ENCODE peak calls at places on chromosomes 7 and 10, in eight cellular contexts. K is SK-N-SH, U is PC-9, O is GM23248, M is fibroblast of lung, E is OCI-LY7, I is mammary epithelial cell, Z is PC-3. G is an unnamed sample.
A peak's percentile ranks its signal among the peaks of the same experiment; 100 is the strongest.

GRCh38 chr10:92024700-92025099 is 101.1 kb downstream of the BTAF1 start:
- DNase-seq in K (no peak), U (no peak), O (peak; percentile 19), M (peak; percentile 70), E (no peak), I (no peak), Z (no peak), G (no peak)

GRCh38 chr10:72275351-72276012 is 1.8 kb downstream of the DDIT4 start:
- DNase-seq in K (no peak), U (no peak), O (no peak), M (no peak), E (peak; percentile 49), I (peak; percentile 61), Z (no peak), G (no peak)

GRCh38 chr7:133668296-133669060 is 415.6 kb downstream of the EXOC4 start:
- DNase-seq in K (no peak), U (no peak), O (peak; percentile 26), M (no peak), E (no peak), I (no peak), Z (peak; percentile 17), G (no peak)

GRCh38 chr7:78912781-78913180 is 540.7 kb downstream of the MAGI2 start:
- DNase-seq in K (no peak), U (no peak), O (peak; percentile 44), M (peak; percentile 10), E (no peak), I (no peak), Z (peak; percentile 29), G (no peak)

GRCh38 chr7:25642849-25643248 is 414.6 kb upstream of the NPVF start:
- DNase-seq in K (no peak), U (no peak), O (peak; percentile 3), M (no peak), E (no peak), I (peak; percentile 4), Z (no peak), G (no peak)

GRCh38 chr7:143492043-143492471 is 14.4 kb downstream of the TAS2R41 start:
- DNase-seq in K (no peak), U (peak; percentile 70), O (peak; percentile 91), M (peak; percentile 80), E (no peak), I (peak; percentile 66), Z (peak; percentile 30), G (no peak)

GRCh38 chr7:71824356-71824755 is 587.8 kb downstream of the CALN1 start:
- DNase-seq in K (no peak), U (no peak), O (peak; percentile 1), M (peak; percentile 87), E (no peak), I (no peak), Z (no peak), G (no peak)

GRCh38 chr10:71575934-71576801 is 143.4 kb downstream of the C10orf105 start:
- DNase-seq in K (peak; percentile 58), U (no peak), O (no peak), M (no peak), E (no peak), I (no peak), Z (no peak), G (no peak)

GRCh38 chr10:76244061-76244686 is 812.8 kb downstream of the LRMDA start:
- DNase-seq in K (no peak), U (no peak), O (no peak), M (no peak), E (no peak), I (no peak), Z (no peak), G (no peak)

DNA sequence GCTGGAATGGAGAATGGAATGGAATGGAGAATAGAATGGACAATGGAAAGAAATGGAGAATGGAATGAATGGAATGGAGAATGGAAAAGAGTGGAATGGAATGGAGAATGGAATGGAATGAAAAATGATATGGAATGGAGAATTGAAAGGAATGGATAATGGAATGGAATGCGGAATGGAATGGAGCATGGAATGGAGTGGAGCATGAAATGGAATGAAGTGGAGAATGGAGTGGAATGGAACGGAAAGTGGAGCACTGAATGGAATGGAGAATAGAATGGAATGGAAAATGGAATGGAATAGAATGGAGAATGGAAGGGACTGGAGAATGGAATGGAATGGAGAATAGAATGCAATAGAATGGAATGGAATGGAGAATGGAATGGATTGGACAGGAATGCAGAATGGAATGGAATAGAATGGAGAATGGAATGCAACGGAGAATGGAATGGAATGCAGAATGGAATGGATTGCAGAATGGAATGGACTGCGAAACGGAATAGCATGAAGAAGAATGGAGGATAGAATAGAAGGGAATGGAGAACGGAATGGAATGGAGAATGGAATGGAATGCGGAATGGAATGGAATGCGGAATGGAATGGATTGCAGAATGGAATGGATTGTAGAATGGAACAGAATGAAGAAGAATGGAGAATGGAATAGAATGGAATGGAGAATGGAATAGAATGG is 89.4 kb downstream of the NSUN6 start:
- DNase-seq in K (no peak), U (no peak), O (no peak), M (no peak), E (no peak), I (no peak), Z (no peak), G (no peak)
- H3K9me3 ChIP-seq in K (peaks cover 6% of the 10 kb centered on the region), U (no peaks in the 10 kb centered on the region), O (no peaks in the 10 kb centered on the region), M (no peaks in the 10 kb centered on the region), E (peaks cover 13% of the 10 kb centered on the region), I (peaks cover 16% of the 10 kb centered on the region), Z (no peaks in the 10 kb centered on the region), G (no peaks in the 10 kb centered on the region)

DNA sequence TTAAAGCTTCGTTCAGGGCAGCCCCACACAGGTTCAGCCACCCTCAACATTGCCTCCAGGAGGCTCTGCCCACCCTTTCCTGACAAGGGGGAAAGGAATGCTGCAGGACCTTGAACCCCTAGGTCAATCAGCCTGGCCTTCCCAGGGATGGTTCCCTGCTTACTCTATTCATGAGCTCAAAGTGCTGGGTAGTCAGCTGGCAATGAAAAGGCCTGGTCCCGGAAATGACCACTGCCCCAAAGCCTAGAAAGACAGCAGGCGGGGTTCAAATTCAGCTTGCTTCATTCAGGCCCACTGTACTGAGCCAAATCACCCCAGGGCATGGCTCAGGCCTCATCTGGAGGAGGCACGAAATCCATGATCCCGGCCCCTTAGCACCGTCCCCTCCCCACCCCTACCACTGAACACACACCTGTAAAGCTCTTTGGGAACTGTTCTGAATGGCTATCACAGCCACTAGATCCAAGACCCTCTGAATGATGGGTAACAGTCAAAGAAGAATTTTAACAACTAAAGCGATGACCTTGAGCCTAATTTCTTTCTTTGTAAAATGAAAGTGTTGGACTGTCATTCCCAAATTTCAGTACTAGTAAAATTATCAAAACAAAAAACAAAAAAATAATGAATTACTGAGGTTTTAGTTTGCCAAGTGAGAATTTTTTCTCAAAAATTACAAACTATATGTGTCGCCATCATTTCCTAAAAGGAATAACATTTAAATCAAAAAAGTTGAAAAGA is 1.0 kb downstream of the URGCP start:
- DNase-seq in K (peak; percentile 72), U (peak; percentile 95), O (peak; percentile 63), M (peak; percentile 9), E (no peak), I (peak; percentile 56), Z (peak; percentile 63), G (no peak)
- H2AFZ ChIP-seq in K (peak overlapping the region; percentile 65), U (peak overlapping the region; percentile 76), O (peak overlapping the region; percentile 80), M (no peak overlapping the region), E (no peak overlapping the region), I (peak overlapping the region; percentile 73), Z (peak overlapping the region; percentile 69), G (peak overlapping the region; percentile 48)

GRCh38 chr7:158167373-158167772 is 420.2 kb downstream of the PTPRN2 start:
- DNase-seq in K (no peak), U (no peak), O (no peak), M (no peak), E (no peak), I (no peak), Z (no peak), G (no peak)

GRCh38 chr7:158161194-158161593 is 426.4 kb downstream of the PTPRN2 start:
- DNase-seq in K (no peak), U (no peak), O (no peak), M (no peak), E (no peak), I (no peak), Z (no peak), G (no peak)

GRCh38 chr7:158165711-158166110 is 421.9 kb downstream of the PTPRN2 start:
- DNase-seq in K (no peak), U (no peak), O (no peak), M (no peak), E (no peak), I (no peak), Z (no peak), G (no peak)

GRCh38 chr7:158164101-158165095 is 423.2 kb downstream of the PTPRN2 start:
- DNase-seq in K (no peak), U (no peak), O (no peak), M (no peak), E (no peak), I (no peak), Z (no peak), G (no peak)

DNA sequence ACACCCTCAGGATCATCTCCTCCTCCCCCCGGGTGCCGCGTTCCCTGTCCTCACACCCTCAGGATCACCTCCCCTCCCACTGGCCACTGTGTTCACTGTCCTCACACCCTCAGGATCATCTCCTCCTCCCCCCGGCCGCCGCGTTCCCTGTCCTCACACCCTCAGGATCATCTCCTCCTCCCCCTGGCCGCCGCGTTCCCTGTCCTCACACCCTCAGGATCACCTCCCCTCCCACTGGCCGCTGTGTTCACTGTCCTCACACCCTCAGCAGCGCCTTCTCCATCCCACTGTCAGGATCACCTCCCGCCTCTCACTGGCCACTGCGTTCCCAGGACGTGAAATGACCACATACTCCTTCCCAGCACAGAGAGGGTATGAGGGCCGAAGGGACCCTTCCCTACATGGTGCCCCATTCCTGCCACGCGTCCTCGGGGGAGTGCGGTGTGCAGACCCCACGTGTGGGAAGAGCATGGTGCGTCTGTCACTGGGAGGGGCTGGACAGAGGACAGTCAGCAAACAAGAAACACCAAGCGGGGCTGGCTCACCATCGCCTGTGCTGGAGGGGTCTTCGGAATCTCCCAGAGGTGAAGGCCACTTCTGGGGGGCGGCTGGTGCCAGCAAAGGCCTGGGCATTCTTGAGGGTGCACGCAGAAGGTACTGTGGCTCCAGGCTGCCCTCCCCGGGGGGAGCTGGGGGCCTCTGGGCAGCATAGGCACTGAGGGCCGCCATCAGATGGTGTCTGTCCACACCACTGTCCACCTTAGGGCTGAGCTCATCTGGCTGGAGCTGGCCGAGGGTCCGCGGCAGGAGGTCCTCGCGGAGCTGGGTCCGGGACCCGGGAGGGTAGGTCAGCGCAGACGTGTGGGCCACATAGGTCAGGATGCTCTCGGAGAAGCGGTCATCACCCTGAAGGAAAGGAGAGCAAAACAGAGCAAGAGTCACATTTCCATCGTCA is 421.0 kb downstream of the PTPRN2 start:
- DNase-seq in K (no peak), U (no peak), O (no peak), M (no peak), E (no peak), I (no peak), Z (no peak), G (no peak)
- H3K9me3 ChIP-seq in K (no peaks in the 10 kb centered on the region), U (no peaks in the 10 kb centered on the region), O (no peaks in the 10 kb centered on the region), M (no peaks in the 10 kb centered on the region), E (no peaks in the 10 kb centered on the region), I (peaks cover 22% of the 10 kb centered on the region), Z (no peaks in the 10 kb centered on the region), G (no peaks in the 10 kb centered on the region)

GRCh38 chr10:28833313-28833712 is 156.0 kb downstream of the BAMBI start:
- DNase-seq in K (peak; percentile 65), U (no peak), O (no peak), M (no peak), E (no peak), I (no peak), Z (no peak), G (no peak)
- H2AFZ ChIP-seq in K (peak overlapping the region; percentile 18), U (no peak overlapping the region), O (no peak overlapping the region), M (no peak overlapping the region), E (no peak overlapping the region), I (no peak overlapping the region), Z (peak overlapping the region; percentile 26), G (no peak overlapping the region)

DNA sequence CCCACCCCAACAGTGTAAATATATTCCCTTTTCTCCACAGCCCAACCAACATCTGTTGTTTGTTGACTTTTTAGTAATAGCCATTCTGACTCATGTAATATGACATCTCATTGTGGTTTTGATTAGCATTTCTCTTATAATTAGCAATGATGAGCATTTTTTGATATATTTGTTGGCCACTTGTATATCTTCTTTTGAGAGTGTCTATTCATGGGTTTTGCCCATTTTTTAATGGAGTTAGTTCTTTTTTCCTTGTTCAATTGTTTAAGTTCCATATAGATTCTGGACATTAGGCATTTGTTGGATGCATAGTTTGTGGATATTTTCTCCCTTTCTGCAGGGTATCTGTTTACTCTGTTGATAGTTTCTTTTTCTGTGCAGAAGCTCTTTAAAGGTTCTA is 340.1 kb downstream of the NXPH1 start:
- DNase-seq in K (no peak), U (no peak), O (no peak), M (no peak), E (no peak), I (no peak), Z (no peak), G (no peak)
- H3K9me3 ChIP-seq in K (peaks cover 3% of the 10 kb centered on the region), U (no peaks in the 10 kb centered on the region), O (no peaks in the 10 kb centered on the region), M (no peaks in the 10 kb centered on the region), E (no peaks in the 10 kb centered on the region), I (no peaks in the 10 kb centered on the region), Z (no peaks in the 10 kb centered on the region), G (no peaks in the 10 kb centered on the region)

G was measured in MM.1S.